ENCODE peak calls at places on chromosome 16, in seven cellular contexts. One of them, this sample, is unnamed.
A peak's percentile ranks its signal among the peaks of the same experiment; 100 is the strongest.

GRCh38 chr16:47375423-47375822 is 85.4 kb downstream of the ITFG1 start:
- DNase-seq in left lung: no peak
- DNase-seq in heart left ventricle: no peak
- DNase-seq in IMR-90: peak; percentile 28
- DNase-seq in gastrocnemius medialis: no peak
- DNase-seq in tibial artery: no peak
- DNase-seq in ovary: no peak
- DNase-seq in this sample: no peak

GRCh38 chr16:8867483-8868271 is 1.1 kb downstream of the CARHSP1 start:
- DNase-seq in IMR-90: no peak
- DNase-seq in heart left ventricle: peak; percentile 54
- DNase-seq in left lung: peak; percentile 56
- DNase-seq in gastrocnemius medialis: no peak
- DNase-seq in tibial artery: peak; percentile 58
- DNase-seq in ovary: peak; percentile 79
- DNase-seq in this sample: no peak

GRCh38 chr16:87132361-87133014 is 184.7 kb downstream of the C16orf95 start:
- DNase-seq in tibial artery: peak; percentile 56
- DNase-seq in ovary: no peak
- DNase-seq in IMR-90: peak; percentile 60
- DNase-seq in heart left ventricle: no peak
- DNase-seq in left lung: no peak
- DNase-seq in gastrocnemius medialis: no peak
- DNase-seq in this sample: no peak

GRCh38 chr16:67928561-67929364 is 2.9 kb downstream of the CTRL start:
- DNase-seq in gastrocnemius medialis: peak; percentile 46
- DNase-seq in ovary: peak; percentile 76
- DNase-seq in heart left ventricle: peak; percentile 69
- DNase-seq in tibial artery: peak; percentile 69
- DNase-seq in IMR-90: peak; percentile 43
- DNase-seq in left lung: peak; percentile 66
- DNase-seq in this sample: peak; percentile 61

GRCh38 chr16:90077240-90077756 is at the start of gene PRDM7:
- DNase-seq in IMR-90: peak; percentile 94
- DNase-seq in left lung: peak; percentile 93
- DNase-seq in gastrocnemius medialis: peak; percentile 93
- DNase-seq in heart left ventricle: peak; percentile 89
- DNase-seq in ovary: peak; percentile 96
- DNase-seq in tibial artery: peak; percentile 85
- DNase-seq in this sample: peak; percentile 97

GRCh38 chr16:70649300-70649699 is 2.9 kb downstream of the IL34 start:
- DNase-seq in tibial artery: no peak
- DNase-seq in left lung: no peak
- DNase-seq in ovary: no peak
- DNase-seq in gastrocnemius medialis: no peak
- DNase-seq in IMR-90: peak; percentile 26
- DNase-seq in heart left ventricle: no peak
- DNase-seq in this sample: no peak

GRCh38 chr16:79801550-79802090 is 201.1 kb upstream of the MAF start:
- DNase-seq in IMR-90: no peak
- DNase-seq in heart left ventricle: no peak
- DNase-seq in gastrocnemius medialis: no peak
- DNase-seq in ovary: no peak
- DNase-seq in left lung: no peak
- DNase-seq in tibial artery: no peak
- DNase-seq in this sample: no peak

GRCh38 chr16:11715246-11715947 is 27.3 kb downstream of the TXNDC11 start:
- DNase-seq in gastrocnemius medialis: no peak
- DNase-seq in ovary: no peak
- DNase-seq in left lung: no peak
- DNase-seq in IMR-90: no peak
- DNase-seq in heart left ventricle: no peak
- DNase-seq in tibial artery: no peak
- DNase-seq in this sample: no peak

GRCh38 chr16:4316732-4317461 is 1.0 kb downstream of the GLIS2 start:
- DNase-seq in left lung: peak; percentile 73
- DNase-seq in gastrocnemius medialis: no peak
- DNase-seq in IMR-90: no peak
- DNase-seq in heart left ventricle: no peak
- DNase-seq in tibial artery: peak; percentile 55
- DNase-seq in ovary: peak; percentile 71
- DNase-seq in this sample: no peak

GRCh38 chr16:30335598-30336474 is 19.3 kb downstream of the CD2BP2 start:
- DNase-seq in gastrocnemius medialis: peak; percentile 75
- DNase-seq in left lung: peak; percentile 39
- DNase-seq in ovary: peak; percentile 63
- DNase-seq in IMR-90: no peak
- DNase-seq in tibial artery: no peak
- DNase-seq in heart left ventricle: peak; percentile 25
- DNase-seq in this sample: no peak

GRCh38 chr16:67805718-67806427 is 487 bp downstream of the RANBP10 start:
- DNase-seq in IMR-90: no peak
- DNase-seq in left lung: no peak
- DNase-seq in heart left ventricle: peak; percentile 33
- DNase-seq in ovary: peak; percentile 39
- DNase-seq in gastrocnemius medialis: no peak
- DNase-seq in tibial artery: no peak
- DNase-seq in this sample: no peak

GRCh38 chr16:13134843-13135242 is 233.4 kb downstream of the SHISA9 start:
- DNase-seq in IMR-90: no peak
- DNase-seq in heart left ventricle: no peak
- DNase-seq in ovary: no peak
- DNase-seq in gastrocnemius medialis: no peak
- DNase-seq in tibial artery: no peak
- DNase-seq in left lung: no peak
- DNase-seq in this sample: no peak

GRCh38 chr16:4682616-4683254 is 10.6 kb upstream of the NUDT16L1 start:
- DNase-seq in heart left ventricle: no peak
- DNase-seq in IMR-90: peak; percentile 18
- DNase-seq in tibial artery: no peak
- DNase-seq in gastrocnemius medialis: no peak
- DNase-seq in ovary: peak; percentile 70
- DNase-seq in left lung: no peak
- DNase-seq in this sample: peak; percentile 29

GRCh38 chr16:23469814-23470213 is 16.8 kb upstream of the COG7 start:
- DNase-seq in heart left ventricle: no peak
- DNase-seq in ovary: no peak
- DNase-seq in IMR-90: peak; percentile 54
- DNase-seq in gastrocnemius medialis: peak; percentile 38
- DNase-seq in tibial artery: no peak
- DNase-seq in left lung: no peak
- DNase-seq in this sample: no peak

GRCh38 chr16:66248096-66248495 is 118.4 kb upstream of the CDH5 start:
- DNase-seq in ovary: peak; percentile 83
- DNase-seq in IMR-90: peak; percentile 77
- DNase-seq in heart left ventricle: peak; percentile 68
- DNase-seq in gastrocnemius medialis: peak; percentile 48
- DNase-seq in tibial artery: peak; percentile 85
- DNase-seq in left lung: no peak
- DNase-seq in this sample: no peak

GRCh38 chr16:49348408-49349176 is 25.0 kb upstream of the C16orf78 start:
- DNase-seq in ovary: no peak
- DNase-seq in heart left ventricle: no peak
- DNase-seq in tibial artery: no peak
- DNase-seq in gastrocnemius medialis: no peak
- DNase-seq in left lung: no peak
- DNase-seq in IMR-90: no peak
- DNase-seq in this sample: no peak

GRCh38 chr16:59236804-59237463 is 502.8 kb upstream of the GOT2 start:
- DNase-seq in heart left ventricle: no peak
- DNase-seq in ovary: no peak
- DNase-seq in left lung: no peak
- DNase-seq in tibial artery: no peak
- DNase-seq in gastrocnemius medialis: no peak
- DNase-seq in IMR-90: no peak
- DNase-seq in this sample: no peak

GRCh38 chr16:26196806-26197205 is 505.0 kb downstream of the HS3ST4 start:
- DNase-seq in gastrocnemius medialis: no peak
- DNase-seq in ovary: no peak
- DNase-seq in left lung: no peak
- DNase-seq in heart left ventricle: peak; percentile 20
- DNase-seq in tibial artery: no peak
- DNase-seq in IMR-90: no peak
- DNase-seq in this sample: no peak
- TF ChIP-seq CTCF in gastrocnemius medialis: no peak
- TF ChIP-seq CTCF in ovary: no peak
- TF ChIP-seq CTCF in left lung: no peak
- TF ChIP-seq CTCF in heart left ventricle: no peak
- TF ChIP-seq CTCF in tibial artery: no peak
- TF ChIP-seq CTCF in IMR-90: no peak
- TF ChIP-seq CTCF in this sample: no peak

DNA sequence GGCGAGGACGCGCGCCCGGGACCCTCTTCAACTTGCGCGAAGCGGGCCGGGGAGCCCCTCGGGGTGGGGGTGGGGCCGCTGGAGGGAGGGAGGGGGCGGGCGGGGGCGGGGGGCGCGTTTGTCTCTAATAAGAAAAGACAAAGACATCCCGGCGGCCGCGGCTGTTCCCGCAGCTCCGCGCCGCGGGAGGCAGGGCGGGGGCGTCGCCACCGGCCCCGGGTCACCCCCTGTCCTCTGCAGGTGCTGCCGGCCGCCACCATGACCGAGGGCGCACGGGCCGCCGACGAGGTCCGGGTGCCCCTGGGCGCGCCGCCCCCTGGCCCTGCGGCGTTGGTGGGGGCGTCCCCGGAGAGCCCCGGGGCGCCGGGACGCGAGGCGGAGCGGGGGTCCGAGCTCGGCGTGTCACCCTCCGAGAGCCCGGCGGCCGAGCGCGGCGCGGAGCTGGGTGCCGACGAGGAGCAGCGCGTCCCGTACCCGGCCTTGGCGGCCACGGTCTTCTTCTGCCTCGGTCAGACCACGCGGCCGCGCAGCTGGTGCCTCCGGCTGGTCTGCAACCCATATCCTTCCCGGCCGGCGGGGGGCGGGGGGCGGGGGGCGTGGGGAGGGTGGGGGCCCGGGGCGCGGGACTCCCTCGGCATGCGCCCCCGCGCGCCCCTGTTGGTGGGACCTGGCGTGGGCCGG is 714 bp downstream of the CACNA1H start:
- DNase-seq in ovary: peak; percentile 54
- DNase-seq in heart left ventricle: no peak
- DNase-seq in IMR-90: no peak
- DNase-seq in left lung: no peak
- DNase-seq in gastrocnemius medialis: no peak
- DNase-seq in tibial artery: no peak
- DNase-seq in this sample: no peak
- H3K27me3 ChIP-seq in ovary: no peaks in the 10 kb centered on the region
- H3K27me3 ChIP-seq in heart left ventricle: peaks cover 39% of the 10 kb centered on the region
- H3K27me3 ChIP-seq in IMR-90: peaks cover 6% of the 10 kb centered on the region
- H3K27me3 ChIP-seq in left lung: peaks cover 96% of the 10 kb centered on the region
- H3K27me3 ChIP-seq in gastrocnemius medialis: peaks cover 86% of the 10 kb centered on the region
- H3K27me3 ChIP-seq in tibial artery: peaks cover 23% of the 10 kb centered on the region
- H3K27me3 ChIP-seq in this sample: peaks cover 40% of the 10 kb centered on the region

GRCh38 chr16:76857402-76857801 is 333.6 kb upstream of the MON1B start:
- DNase-seq in IMR-90: no peak
- DNase-seq in gastrocnemius medialis: no peak
- DNase-seq in ovary: no peak
- DNase-seq in left lung: no peak
- DNase-seq in heart left ventricle: no peak
- DNase-seq in tibial artery: no peak
- DNase-seq in this sample: no peak

GRCh38 chr16:76856112-76856511 is 334.9 kb upstream of the MON1B start:
- DNase-seq in heart left ventricle: no peak
- DNase-seq in ovary: no peak
- DNase-seq in left lung: no peak
- DNase-seq in gastrocnemius medialis: no peak
- DNase-seq in tibial artery: no peak
- DNase-seq in IMR-90: no peak
- DNase-seq in this sample: no peak

DNA sequence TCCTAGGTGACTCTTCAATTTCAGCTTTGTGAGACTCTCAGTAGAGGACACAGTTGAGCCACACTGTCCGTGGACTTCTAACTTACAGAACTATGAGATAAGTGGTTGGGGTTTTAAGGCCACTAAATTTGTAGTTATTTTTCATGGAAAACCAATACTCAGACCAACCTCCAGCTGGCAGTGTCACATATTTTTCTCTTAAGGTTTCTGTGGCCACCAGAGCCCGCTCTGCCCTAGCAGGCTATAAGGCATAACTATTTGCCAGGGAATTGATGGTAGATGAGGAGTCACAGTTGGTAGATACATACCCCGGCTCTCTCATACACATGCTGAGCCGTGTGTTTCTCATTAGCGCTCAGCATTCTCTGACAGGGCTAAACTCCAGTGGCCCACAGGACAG is 336.8 kb upstream of the MON1B start:
- DNase-seq in heart left ventricle: no peak
- DNase-seq in gastrocnemius medialis: no peak
- DNase-seq in ovary: no peak
- DNase-seq in IMR-90: no peak
- DNase-seq in left lung: no peak
- DNase-seq in tibial artery: no peak
- DNase-seq in this sample: no peak
- TF ChIP-seq CTCF in heart left ventricle: no peak
- TF ChIP-seq CTCF in gastrocnemius medialis: no peak
- TF ChIP-seq CTCF in ovary: no peak
- TF ChIP-seq CTCF in IMR-90: peak; percentile 9
- TF ChIP-seq CTCF in left lung: no peak
- TF ChIP-seq CTCF in tibial artery: no peak
- TF ChIP-seq CTCF in this sample: no peak

GRCh38 chr16:82629441-82630027 is 2.8 kb downstream of the CDH13 start:
- DNase-seq in left lung: no peak
- DNase-seq in heart left ventricle: no peak
- DNase-seq in gastrocnemius medialis: no peak
- DNase-seq in ovary: no peak
- DNase-seq in tibial artery: no peak
- DNase-seq in IMR-90: peak; percentile 34
- DNase-seq in this sample: no peak

GRCh38 chr16:82630688-82631087 is 3.9 kb downstream of the CDH13 start:
- DNase-seq in tibial artery: no peak
- DNase-seq in ovary: no peak
- DNase-seq in IMR-90: peak; percentile 60
- DNase-seq in gastrocnemius medialis: no peak
- DNase-seq in left lung: no peak
- DNase-seq in heart left ventricle: no peak
- DNase-seq in this sample: no peak

GRCh38 chr16:82627811-82628339 is 1.1 kb downstream of the CDH13 start:
- DNase-seq in tibial artery: peak; percentile 41
- DNase-seq in ovary: no peak
- DNase-seq in heart left ventricle: peak; percentile 42
- DNase-seq in left lung: no peak
- DNase-seq in gastrocnemius medialis: peak; percentile 9
- DNase-seq in IMR-90: peak; percentile 26
- DNase-seq in this sample: no peak

GRCh38 chr16:82630219-82630618 is 3.5 kb downstream of the CDH13 start:
- DNase-seq in IMR-90: peak; percentile 68
- DNase-seq in tibial artery: no peak
- DNase-seq in heart left ventricle: no peak
- DNase-seq in left lung: no peak
- DNase-seq in ovary: no peak
- DNase-seq in gastrocnemius medialis: no peak
- DNase-seq in this sample: no peak

DNA sequence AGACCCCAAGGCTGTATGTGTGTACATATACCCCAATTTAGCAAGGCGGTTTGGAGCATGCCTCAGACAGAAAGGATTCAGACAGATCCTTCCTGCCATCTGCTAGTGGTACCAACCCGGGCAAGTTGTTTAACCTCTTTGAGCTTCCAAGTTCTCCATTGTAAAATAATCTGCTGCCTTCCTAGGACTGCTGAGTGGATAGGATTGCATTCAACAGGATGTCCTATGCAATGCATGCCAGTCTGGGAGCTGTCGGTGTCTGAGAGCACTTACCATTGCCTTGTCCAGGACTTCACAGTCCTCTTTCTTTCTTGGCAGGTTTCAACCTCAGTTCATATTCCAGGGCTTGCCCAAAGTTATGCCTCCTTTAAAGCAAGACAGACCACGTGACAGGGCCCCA is 2.0 kb downstream of the CDH13 start:
- DNase-seq in gastrocnemius medialis: peak; percentile 24
- DNase-seq in heart left ventricle: no peak
- DNase-seq in tibial artery: no peak
- DNase-seq in ovary: no peak
- DNase-seq in left lung: no peak
- DNase-seq in IMR-90: no peak
- DNase-seq in this sample: no peak
- H3K27me3 ChIP-seq in gastrocnemius medialis: no peaks in the 10 kb centered on the region
- H3K27me3 ChIP-seq in heart left ventricle: no peaks in the 10 kb centered on the region
- H3K27me3 ChIP-seq in tibial artery: no peaks in the 10 kb centered on the region
- H3K27me3 ChIP-seq in ovary: no peaks in the 10 kb centered on the region
- H3K27me3 ChIP-seq in left lung: peaks cover 68% of the 10 kb centered on the region
- H3K27me3 ChIP-seq in IMR-90: peaks cover 8% of the 10 kb centered on the region
- H3K27me3 ChIP-seq in this sample: peaks cover 49% of the 10 kb centered on the region